ENCODE peak calls at places on chromosome 6, in eight cellular contexts. Y, D, J, X, Q, F, B and G are unnamed samples.

GRCh38 chr6:118489990-118490389 is 58.1 kb upstream of the PLN start:
- DNase-seq in Y (no peak), D (no peak), J (no peak), X (no peak), Q (no peak), F (no peak), B (no peak), G (no peak)

GRCh38 chr6:33248643-33248931 is 23.1 kb downstream of the VPS52 start:
- DNase-seq in Y (peak; percentile 54), D (no peak), J (no peak), X (no peak), Q (no peak), F (no peak), B (no peak), G (peak; percentile 44)

GRCh38 chr6:144922120-144922722 is 637.1 kb downstream of the UTRN start:
- DNase-seq in Y (no peak), D (no peak), J (no peak), X (no peak), Q (peak; percentile 51), F (no peak), B (no peak), G (no peak)

GRCh38 chr6:9095671-9096260 is 660.4 kb upstream of the SLC35B3 start:
- DNase-seq in Y (no peak), D (no peak), J (no peak), X (no peak), Q (no peak), F (no peak), B (no peak), G (no peak)

GRCh38 chr6:47633141-47633540 is 65.2 kb upstream of the ADGRF4 start:
- DNase-seq in Y (no peak), D (peak; percentile 22), J (peak; percentile 66), X (no peak), Q (no peak), F (no peak), B (no peak), G (no peak)

GRCh38 chr6:167839755-167840154 is 13.0 kb downstream of the AFDN start:
- DNase-seq in Y (no peak), D (no peak), J (no peak), X (no peak), Q (no peak), F (no peak), B (no peak), G (no peak)

GRCh38 chr6:7621761-7622160 is 31.8 kb downstream of the SNRNP48 start:
- DNase-seq in Y (no peak), D (no peak), J (no peak), X (no peak), Q (peak; percentile 18), F (no peak), B (no peak), G (no peak)

GRCh38 chr6:169590376-169590939 is 111.4 kb downstream of the WDR27 start:
- DNase-seq in Y (no peak), D (no peak), J (no peak), X (no peak), Q (no peak), F (no peak), B (no peak), G (no peak)

GRCh38 chr6:122109075-122109474 is 290.4 kb upstream of the HSF2 start:
- DNase-seq in Y (no peak), D (no peak), J (no peak), X (no peak), Q (no peak), F (no peak), B (no peak), G (no peak)

GRCh38 chr6:116444092-116444491 is 17.1 kb upstream of the CALHM6 start:
- DNase-seq in Y (no peak), D (no peak), J (peak; percentile 39), X (no peak), Q (peak; percentile 36), F (no peak), B (no peak), G (no peak)

GRCh38 chr6:63844287-63844686 is 208.7 kb downstream of the PHF3 start:
- DNase-seq in Y (no peak), D (no peak), J (no peak), X (no peak), Q (peak; percentile 41), F (no peak), B (no peak), G (no peak)